ENCODE peak calls at places on chromosomes 5 and 9, in five cellular contexts. One of them, this sample, is unnamed.

GRCh38 chr9:68462004-68462775 is 78.5 kb downstream of the TMEM252 start:
- DNase-seq in PC-3: no peak
- DNase-seq in GM23248: no peak
- DNase-seq in fibroblast of lung: peak; percentile 45
- DNase-seq in neural progenitor cell: peak; percentile 10
- DNase-seq in this sample: no peak

GRCh38 chr5:8500426-8500825 is 631.5 kb downstream of the MTRR start:
- DNase-seq in PC-3: peak; percentile 33
- DNase-seq in GM23248: peak; percentile 58
- DNase-seq in fibroblast of lung: no peak
- DNase-seq in neural progenitor cell: no peak
- DNase-seq in this sample: no peak

GRCh38 chr9:15622596-15622995 is 69.8 kb downstream of the CCDC171 start:
- DNase-seq in PC-3: peak; percentile 43
- DNase-seq in GM23248: peak; percentile 28
- DNase-seq in fibroblast of lung: peak; percentile 25
- DNase-seq in neural progenitor cell: no peak
- DNase-seq in this sample: no peak

GRCh38 chr5:74342948-74343682 is 297.4 kb downstream of the ENC1 start:
- DNase-seq in PC-3: peak; percentile 86
- DNase-seq in GM23248: no peak
- DNase-seq in fibroblast of lung: peak; percentile 59
- DNase-seq in neural progenitor cell: no peak
- DNase-seq in this sample: no peak

GRCh38 chr5:106140101-106140500 is 1530.6 kb downstream of the EFNA5 start:
- DNase-seq in PC-3: no peak
- DNase-seq in GM23248: no peak
- DNase-seq in fibroblast of lung: peak; percentile 42
- DNase-seq in neural progenitor cell: no peak
- DNase-seq in this sample: no peak

GRCh38 chr9:88322906-88323566 is 65.2 kb upstream of the SPIN1 start:
- DNase-seq in PC-3: no peak
- DNase-seq in GM23248: peak; percentile 4
- DNase-seq in fibroblast of lung: peak; percentile 81
- DNase-seq in neural progenitor cell: no peak
- DNase-seq in this sample: no peak

GRCh38 chr5:310941-311434 is 10.5 kb upstream of the AHRR start:
- DNase-seq in PC-3: peak; percentile 91
- DNase-seq in GM23248: peak; percentile 22
- DNase-seq in fibroblast of lung: peak; percentile 62
- DNase-seq in neural progenitor cell: no peak
- DNase-seq in this sample: no peak

GRCh38 chr5:139745800-139746690 is 49.6 kb upstream of the PSD2 start:
- DNase-seq in PC-3: peak; percentile 37
- DNase-seq in GM23248: peak; percentile 89
- DNase-seq in fibroblast of lung: peak; percentile 83
- DNase-seq in neural progenitor cell: peak; percentile 94
- DNase-seq in this sample: peak; percentile 81

GRCh38 chr5:83564069-83564749 is 92.7 kb downstream of the VCAN start:
- DNase-seq in PC-3: peak; percentile 70
- DNase-seq in GM23248: peak; percentile 58
- DNase-seq in fibroblast of lung: peak; percentile 44
- DNase-seq in neural progenitor cell: peak; percentile 50
- DNase-seq in this sample: peak; percentile 58

GRCh38 chr5:157266286-157267007 is 524 bp downstream of the CYFIP2 start:
- DNase-seq in PC-3: peak; percentile 65
- DNase-seq in GM23248: peak; percentile 8
- DNase-seq in fibroblast of lung: no peak
- DNase-seq in neural progenitor cell: peak; percentile 78
- DNase-seq in this sample: peak; percentile 73

GRCh38 chr5:115601709-115602584 is at the start of gene TICAM2:
- DNase-seq in PC-3: peak; percentile 50
- DNase-seq in GM23248: peak; percentile 84
- DNase-seq in fibroblast of lung: peak; percentile 83
- DNase-seq in neural progenitor cell: peak; percentile 76
- DNase-seq in this sample: peak; percentile 72

GRCh38 chr9:108761530-108762347 is 94.0 kb downstream of the ACTL7B start:
- DNase-seq in PC-3: peak; percentile 61
- DNase-seq in GM23248: peak; percentile 74
- DNase-seq in fibroblast of lung: peak; percentile 25
- DNase-seq in neural progenitor cell: peak; percentile 76
- DNase-seq in this sample: peak; percentile 82

GRCh38 chr9:2291980-2292704 is 277.0 kb downstream of the SMARCA2 start:
- DNase-seq in PC-3: peak; percentile 55
- DNase-seq in GM23248: peak; percentile 54
- DNase-seq in fibroblast of lung: peak; percentile 21
- DNase-seq in neural progenitor cell: no peak
- DNase-seq in this sample: peak; percentile 35

GRCh38 chr5:100188339-100188738 is 346.8 kb upstream of the FAM174A start:
- DNase-seq in PC-3: peak; percentile 2
- DNase-seq in GM23248: no peak
- DNase-seq in fibroblast of lung: peak; percentile 44
- DNase-seq in neural progenitor cell: no peak
- DNase-seq in this sample: no peak

GRCh38 chr5:63820557-63820956 is 141.7 kb downstream of the HTR1A start:
- DNase-seq in PC-3: no peak
- DNase-seq in GM23248: no peak
- DNase-seq in fibroblast of lung: no peak
- DNase-seq in neural progenitor cell: no peak
- DNase-seq in this sample: no peak

GRCh38 chr9:109349431-109349846 is 28.6 kb upstream of the EPB41L4B start:
- DNase-seq in PC-3: peak; percentile 77
- DNase-seq in GM23248: peak; percentile 97
- DNase-seq in fibroblast of lung: peak; percentile 97
- DNase-seq in neural progenitor cell: no peak
- DNase-seq in this sample: peak; percentile 53

GRCh38 chr5:129639331-129639730 is 108.6 kb upstream of the MINAR2 start:
- DNase-seq in PC-3: no peak
- DNase-seq in GM23248: no peak
- DNase-seq in fibroblast of lung: no peak
- DNase-seq in neural progenitor cell: no peak
- DNase-seq in this sample: no peak

GRCh38 chr5:142748568-142749249 is 21.5 kb upstream of the ARHGAP26 start:
- DNase-seq in PC-3: peak; percentile 54
- DNase-seq in GM23248: no peak
- DNase-seq in fibroblast of lung: no peak
- DNase-seq in neural progenitor cell: peak; percentile 73
- DNase-seq in this sample: peak; percentile 33

GRCh38 chr5:133321833-133322420 is 270.1 kb downstream of the HSPA4 start:
- DNase-seq in PC-3: no peak
- DNase-seq in GM23248: no peak
- DNase-seq in fibroblast of lung: no peak
- DNase-seq in neural progenitor cell: no peak
- DNase-seq in this sample: no peak

GRCh38 chr5:80960531-80961375 is 590 bp downstream of the RASGRF2 start:
- DNase-seq in PC-3: no peak
- DNase-seq in GM23248: peak; percentile 19
- DNase-seq in fibroblast of lung: peak; percentile 46
- DNase-seq in neural progenitor cell: peak; percentile 60
- DNase-seq in this sample: peak; percentile 44

GRCh38 chr9:97846347-97846746 is 6.7 kb upstream of the FOXE1 start:
- DNase-seq in PC-3: no peak
- DNase-seq in GM23248: no peak
- DNase-seq in fibroblast of lung: no peak
- DNase-seq in neural progenitor cell: no peak
- DNase-seq in this sample: no peak

GRCh38 chr5:114055318-114055788 is 306.5 kb upstream of the KCNN2 start:
- DNase-seq in PC-3: no peak
- DNase-seq in GM23248: peak; percentile 35
- DNase-seq in fibroblast of lung: peak; percentile 56
- DNase-seq in neural progenitor cell: peak; percentile 90
- DNase-seq in this sample: peak; percentile 84

GRCh38 chr5:159902444-159903121 is 13.7 kb upstream of the ADRA1B start:
- DNase-seq in PC-3: peak; percentile 92
- DNase-seq in GM23248: peak; percentile 48
- DNase-seq in fibroblast of lung: peak; percentile 87
- DNase-seq in neural progenitor cell: no peak
- DNase-seq in this sample: peak; percentile 20

GRCh38 chr5:14281746-14282181 is 138.6 kb downstream of the TRIO start:
- DNase-seq in PC-3: no peak
- DNase-seq in GM23248: no peak
- DNase-seq in fibroblast of lung: no peak
- DNase-seq in neural progenitor cell: no peak
- DNase-seq in this sample: no peak

GRCh38 chr5:14284366-14285148 is 141.4 kb downstream of the TRIO start:
- DNase-seq in PC-3: no peak
- DNase-seq in GM23248: no peak
- DNase-seq in fibroblast of lung: no peak
- DNase-seq in neural progenitor cell: peak; percentile 86
- DNase-seq in this sample: no peak

GRCh38 chr5:14286574-14287399 is 143.6 kb downstream of the TRIO start:
- DNase-seq in PC-3: no peak
- DNase-seq in GM23248: no peak
- DNase-seq in fibroblast of lung: no peak
- DNase-seq in neural progenitor cell: no peak
- DNase-seq in this sample: no peak

GRCh38 chr5:14280294-14280854 is 137.2 kb downstream of the TRIO start:
- DNase-seq in PC-3: no peak
- DNase-seq in GM23248: no peak
- DNase-seq in fibroblast of lung: no peak
- DNase-seq in neural progenitor cell: no peak
- DNase-seq in this sample: no peak

GRCh38 chr5:14286007-14286406 is 142.9 kb downstream of the TRIO start:
- DNase-seq in PC-3: no peak
- DNase-seq in GM23248: no peak
- DNase-seq in fibroblast of lung: peak; percentile 59
- DNase-seq in neural progenitor cell: no peak
- DNase-seq in this sample: no peak
- H4K20me1 ChIP-seq in PC-3: peaks cover 12% of the 10 kb centered on the region
- H4K20me1 ChIP-seq in GM23248: no peaks in the 10 kb centered on the region
- H4K20me1 ChIP-seq in fibroblast of lung: no peaks in the 10 kb centered on the region
- H4K20me1 ChIP-seq in neural progenitor cell: peaks cover 40% of the 10 kb centered on the region
- H4K20me1 ChIP-seq in this sample: peaks cover 9% of the 10 kb centered on the region

DNA sequence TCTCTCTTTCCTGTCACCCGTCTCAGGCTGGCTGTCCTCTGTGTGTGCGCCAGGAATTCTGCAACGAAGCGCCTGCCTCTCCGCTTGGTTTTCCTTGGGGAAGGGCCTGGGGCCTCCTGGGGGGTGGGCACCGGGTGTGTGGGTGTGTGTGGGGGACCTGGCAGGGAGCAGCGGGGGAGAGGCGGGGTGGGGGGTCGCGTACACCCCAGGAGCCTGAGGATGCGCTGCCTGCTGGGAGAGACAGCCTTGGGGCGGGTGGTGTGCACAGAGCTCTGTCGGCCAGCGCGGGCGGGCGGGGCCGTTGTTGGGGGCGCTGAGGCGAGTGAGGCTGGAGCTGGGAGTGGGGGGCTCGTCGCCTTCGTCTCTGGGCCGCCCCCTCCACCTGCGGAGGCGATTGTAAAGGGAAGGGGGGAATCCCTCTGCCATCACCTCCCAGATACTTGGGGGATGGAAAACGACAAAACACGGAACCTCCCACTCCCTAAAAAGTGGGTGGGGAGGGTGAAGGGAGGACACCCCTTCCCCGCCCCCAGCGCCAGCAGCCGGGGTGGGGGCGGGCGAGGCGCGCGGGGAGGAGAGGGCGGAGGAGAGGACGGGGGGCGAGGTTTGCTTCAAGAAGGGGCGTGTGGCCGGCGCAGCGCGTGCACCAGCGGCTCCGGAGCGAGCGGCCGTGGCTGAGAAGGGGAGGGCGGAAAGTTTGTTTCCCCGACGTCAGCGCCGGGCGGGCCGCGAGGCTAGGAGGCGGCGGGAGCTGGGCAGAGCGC is at the start of gene PRRX2:
- DNase-seq in PC-3: no peak
- DNase-seq in GM23248: peak; percentile 94
- DNase-seq in fibroblast of lung: peak; percentile 63
- DNase-seq in neural progenitor cell: peak; percentile 80
- DNase-seq in this sample: peak; percentile 77
- H3K4me3 ChIP-seq in PC-3: no peak within 1 kb of the TSS
- H3K4me3 ChIP-seq in GM23248: peak within 1 kb of the TSS; percentile 82
- H3K4me3 ChIP-seq in fibroblast of lung: peak within 1 kb of the TSS; percentile 46
- H3K4me3 ChIP-seq in neural progenitor cell: peak within 1 kb of the TSS; percentile 49
- H3K4me3 ChIP-seq in this sample: peak within 1 kb of the TSS; percentile 42

GRCh38 chr5:97143715-97144114 is 1.3 kb upstream of the LIX1 start:
- DNase-seq in PC-3: no peak
- DNase-seq in GM23248: no peak
- DNase-seq in fibroblast of lung: no peak
- DNase-seq in neural progenitor cell: no peak
- DNase-seq in this sample: no peak
- H2AFZ ChIP-seq in PC-3: no peak overlapping the region
- H2AFZ ChIP-seq in GM23248: no peak overlapping the region
- H2AFZ ChIP-seq in fibroblast of lung: no peak overlapping the region
- H2AFZ ChIP-seq in neural progenitor cell: no peak overlapping the region
- H2AFZ ChIP-seq in this sample: no peak overlapping the region

DNA sequence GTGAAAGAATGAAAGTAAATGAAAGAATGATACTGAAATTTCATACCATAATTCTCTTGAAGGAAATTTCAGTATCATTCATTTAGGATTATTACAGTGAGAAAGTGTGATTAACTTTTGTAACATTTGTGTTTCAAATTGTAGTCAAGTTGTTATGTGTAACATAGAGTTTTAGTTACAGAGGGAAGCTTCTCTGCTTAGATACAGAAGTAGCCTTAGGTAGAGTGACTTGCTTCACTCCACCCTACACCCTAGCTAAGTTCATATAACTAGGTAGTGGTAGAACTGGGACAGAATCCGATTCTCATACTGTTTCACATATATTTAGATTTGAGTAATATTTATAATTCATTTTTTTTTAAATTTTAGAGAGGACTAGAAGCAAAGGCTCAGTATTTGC is 9.0 kb downstream of the RASA1 start:
- DNase-seq in PC-3: no peak
- DNase-seq in GM23248: no peak
- DNase-seq in fibroblast of lung: no peak
- DNase-seq in neural progenitor cell: no peak
- DNase-seq in this sample: no peak
- H4K20me1 ChIP-seq in PC-3: no peaks in the 10 kb centered on the region
- H4K20me1 ChIP-seq in GM23248: peaks cover 4% of the 10 kb centered on the region
- H4K20me1 ChIP-seq in fibroblast of lung: peaks cover 2% of the 10 kb centered on the region
- H4K20me1 ChIP-seq in neural progenitor cell: no peaks in the 10 kb centered on the region
- H4K20me1 ChIP-seq in this sample: peaks cover 32% of the 10 kb centered on the region

DNA sequence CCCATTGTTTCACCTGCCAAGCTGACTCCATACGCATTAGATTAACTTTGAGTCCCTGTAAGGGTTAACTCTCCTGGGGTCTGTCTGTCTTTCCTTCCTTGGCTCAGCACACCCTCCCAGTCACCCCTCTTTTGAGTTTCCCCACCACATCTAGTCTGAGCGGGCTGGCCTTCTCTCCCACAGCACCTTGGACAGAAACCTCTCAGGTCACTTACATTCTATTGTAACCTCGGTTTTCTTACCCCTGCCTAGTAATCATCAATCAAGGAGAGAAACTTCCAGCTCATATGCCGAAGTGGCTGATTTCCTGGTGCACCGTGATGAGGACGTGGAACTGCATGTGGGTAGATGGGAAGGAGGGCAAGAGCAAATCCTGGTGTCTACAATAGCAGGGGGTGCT is 102.1 kb downstream of the MYO10 start:
- DNase-seq in PC-3: no peak
- DNase-seq in GM23248: no peak
- DNase-seq in fibroblast of lung: peak; percentile 20
- DNase-seq in neural progenitor cell: no peak
- DNase-seq in this sample: no peak
- H3K4me3 ChIP-seq in PC-3: no peak overlapping the region
- H3K4me3 ChIP-seq in GM23248: no peak overlapping the region
- H3K4me3 ChIP-seq in fibroblast of lung: no peak overlapping the region
- H3K4me3 ChIP-seq in neural progenitor cell: no peak overlapping the region
- H3K4me3 ChIP-seq in this sample: no peak overlapping the region